ENCODE peak calls at places on chromosomes 4 and X, in nine cellular contexts. Y is kidney glomerular epithelial cell; B is GM12865; A is DMS153; X is coronary artery; N is activated CD4-positive, alpha-beta T cell treated with anti-CD3 and anti-CD28 coated beads for 1 hour; M is activated T-cell treated with anti-CD3 and anti-CD28 coated beads, Interleukin-2, amount 50 U/mL, for 72 hours; R is AG08396; J is colonic mucosa. L is an unnamed sample.
A peak's percentile ranks its signal among the peaks of the same experiment; 100 is the strongest.

GRCh38 chr4:75752637-75753036 is 28.3 kb downstream of the USO1 start:
- DNase-seq in Y (no peak), B (no peak), A (no peak), X (no peak), N (no peak), M (no peak), R (no peak), J (no peak), L (no peak)

GRCh38 chrX:129983575-129984131 is 1.2 kb downstream of the BCORL1 start:
- DNase-seq in Y (no peak), B (no peak), A (no peak), X (no peak), N (no peak), M (no peak), R (peak; percentile 32), J (peak; percentile 28), L (no peak)

GRCh38 chr4:127470290-127470809 is 162.4 kb upstream of the INTU start:
- DNase-seq in Y (no peak), B (no peak), A (no peak), X (no peak), N (no peak), M (no peak), R (no peak), J (no peak), L (no peak)

GRCh38 chrX:127877358-127877757 is 174.8 kb downstream of the ACTRT1 start:
- DNase-seq in Y (no peak), B (no peak), A (no peak), X (no peak), N (no peak), M (no peak), R (no peak), J (no peak), L (peak; percentile 12)

GRCh38 chr4:43987331-43987944 is 461.2 kb downstream of the KCTD8 start:
- DNase-seq in Y (no peak), B (no peak), A (no peak), X (no peak), N (no peak), M (no peak), R (no peak), J (no peak), L (no peak)

GRCh38 chrX:16826207-16826606 is 39.9 kb downstream of the TXLNG start:
- DNase-seq in Y (peak; percentile 25), B (peak; percentile 30), A (peak; percentile 19), X (no peak), N (no peak), M (no peak), R (peak; percentile 25), J (no peak), L (peak; percentile 17)

GRCh38 chrX:136275553-136275952 is 24.4 kb upstream of the MAP7D3 start:
- DNase-seq in Y (no peak), B (no peak), A (no peak), X (no peak), N (no peak), M (no peak), R (no peak), J (peak; percentile 46), L (no peak)

GRCh38 chrX:40877869-40878268 is 142.5 kb upstream of the MED14 start:
- DNase-seq in Y (no peak), B (peak; percentile 35), A (no peak), X (no peak), N (no peak), M (no peak), R (no peak), J (no peak), L (no peak)

GRCh38 chr4:138567696-138568095 is 325.5 kb upstream of the SLC7A11 start:
- DNase-seq in Y (no peak), B (no peak), A (no peak), X (no peak), N (no peak), M (no peak), R (no peak), J (no peak), L (no peak)

GRCh38 chr4:123505077-123505456 is 108.5 kb downstream of the SPRY1 start:
- DNase-seq in Y (peak; percentile 40), B (no peak), A (no peak), X (no peak), N (no peak), M (no peak), R (peak; percentile 14), J (no peak), L (peak; percentile 22)

GRCh38 chrX:78092296-78092695 is 11.8 kb upstream of the PGK1 start:
- DNase-seq in Y (peak; percentile 19), B (peak; percentile 55), A (no peak), X (no peak), N (no peak), M (peak; percentile 20), R (peak; percentile 22), J (no peak), L (no peak)

GRCh38 chr4:146329042-146329716 is 114.8 kb downstream of the REELD1 start:
- DNase-seq in Y (peak; percentile 55), B (no peak), A (no peak), X (no peak), N (no peak), M (no peak), R (no peak), J (no peak), L (no peak)

GRCh38 chrX:49037883-49038475 is 5.2 kb downstream of the TFE3 start:
- DNase-seq in Y (no peak), B (no peak), A (no peak), X (no peak), N (no peak), M (no peak), R (no peak), J (no peak), L (no peak)

GRCh38 chr4:5200546-5200945 is 149.3 kb downstream of the STK32B start:
- DNase-seq in Y (no peak), B (no peak), A (no peak), X (no peak), N (no peak), M (no peak), R (no peak), J (no peak), L (no peak)

GRCh38 chrX:38985945-38986344 is 184.7 kb downstream of the MID1IP1 start:
- DNase-seq in Y (no peak), B (no peak), A (no peak), X (no peak), N (no peak), M (no peak), R (no peak), J (no peak), L (no peak)

GRCh38 chrX:68827256-68827655 is 1.6 kb upstream of the EFNB1 start:
- DNase-seq in Y (no peak), B (no peak), A (no peak), X (peak; percentile 24), N (no peak), M (no peak), R (no peak), J (no peak), L (no peak)

GRCh38 chrX:121836000-121836399 is 788.6 kb downstream of the GLUD2 start:
- DNase-seq in Y (no peak), B (no peak), A (no peak), X (no peak), N (no peak), M (no peak), R (no peak), J (no peak), L (no peak)

GRCh38 chrX:111254896-111255693 is 15.2 kb downstream of the CAPN6 start:
- DNase-seq in Y (peak; percentile 37), B (no peak), A (no peak), X (no peak), N (no peak), M (no peak), R (no peak), J (no peak), L (no peak)

GRCh38 chr4:77652237-77652897 is 46.7 kb downstream of the CXCL13 start:
- DNase-seq in Y (no peak), B (no peak), A (no peak), X (no peak), N (no peak), M (no peak), R (no peak), J (peak; percentile 53), L (no peak)

GRCh38 chrX:16958356-16958755 is 11.9 kb downstream of the REPS2 start:
- DNase-seq in Y (no peak), B (no peak), A (no peak), X (no peak), N (no peak), M (no peak), R (no peak), J (no peak), L (no peak)

GRCh38 chrX:2781698-2782097 is 29.9 kb downstream of the XG start:
- DNase-seq in Y (no peak), B (peak; percentile 23), A (no peak), X (no peak), N (no peak), M (no peak), R (no peak), J (no peak), L (no peak)

GRCh38 chr4:168434993-168435392 is 45.3 kb downstream of the DDX60L start:
- DNase-seq in Y (no peak), B (no peak), A (no peak), X (no peak), N (no peak), M (no peak), R (no peak), J (no peak), L (no peak)

GRCh38 chr4:24488399-24489164 is 95.8 kb downstream of the DHX15 start:
- DNase-seq in Y (peak; percentile 65), B (peak; percentile 70), A (no peak), X (no peak), N (peak; percentile 34), M (peak; percentile 71), R (peak; percentile 84), J (peak; percentile 82), L (peak; percentile 16)

GRCh38 chrX:34371740-34372139 is 239.6 kb upstream of the FAM47A start:
- DNase-seq in Y (no peak), B (no peak), A (no peak), X (no peak), N (no peak), M (no peak), R (no peak), J (no peak), L (no peak)

GRCh38 chrX:48496660-48497059 is 12.1 kb upstream of the PORCN start:
- DNase-seq in Y (no peak), B (no peak), A (no peak), X (no peak), N (no peak), M (no peak), R (no peak), J (no peak), L (no peak)

GRCh38 chrX:154002215-154002719 is 17.4 kb downstream of the IRAK1 start:
- DNase-seq in Y (peak; percentile 24), B (peak; percentile 84), A (peak; percentile 41), X (no peak), N (no peak), M (peak; percentile 64), R (peak; percentile 60), J (no peak), L (peak; percentile 36)

GRCh38 chr4:148015058-148015457 is 283.2 kb downstream of the ARHGAP10 start:
- DNase-seq in Y (no peak), B (peak; percentile 35), A (no peak), X (no peak), N (no peak), M (no peak), R (no peak), J (no peak), L (no peak)

GRCh38 chr4:74157116-74157742 is 689 bp upstream of the MTHFD2L start:
- DNase-seq in Y (peak; percentile 18), B (no peak), A (no peak), X (no peak), N (no peak), M (no peak), R (peak; percentile 22), J (no peak), L (no peak)

GRCh38 chr4:93983133-93983532 is 154.6 kb downstream of the ATOH1 start:
- DNase-seq in Y (no peak), B (peak; percentile 72), A (no peak), X (no peak), N (no peak), M (no peak), R (no peak), J (no peak), L (no peak)

GRCh38 chr4:64584981-64585557 is 175.8 kb upstream of the TECRL start:
- DNase-seq in Y (peak; percentile 17), B (peak; percentile 48), A (peak; percentile 24), X (no peak), N (no peak), M (no peak), R (peak; percentile 7), J (no peak), L (peak; percentile 43)

GRCh38 chr4:112510468-112511293 is 5.3 kb downstream of the NEUROG2 start:
- DNase-seq in Y (no peak), B (no peak), A (no peak), X (no peak), N (no peak), M (no peak), R (no peak), J (no peak), L (no peak)

L was measured in SHP77.